ENCODE peak calls at places on chromosomes 6 and 20, in eight cellular contexts. One of them, this sample, is unnamed.

GRCh38 chr6:80608881-80609280 is 502.4 kb downstream of the BCKDHB start:
- DNase-seq in GM23338: no peak
- DNase-seq in foreskin keratinocyte: no peak
- DNase-seq in tibial nerve: no peak
- DNase-seq in NT2/D1: no peak
- DNase-seq in ovary: no peak
- DNase-seq in left ventricle myocardium inferior: no peak
- DNase-seq in uterus: no peak
- DNase-seq in this sample: no peak

GRCh38 chr6:55286824-55287223 is 40.4 kb upstream of the GFRAL start:
- DNase-seq in GM23338: peak; percentile 6
- DNase-seq in foreskin keratinocyte: no peak
- DNase-seq in tibial nerve: no peak
- DNase-seq in NT2/D1: no peak
- DNase-seq in ovary: no peak
- DNase-seq in left ventricle myocardium inferior: no peak
- DNase-seq in uterus: no peak
- DNase-seq in this sample: no peak

GRCh38 chr20:24576447-24576846 is 107.0 kb downstream of the SYNDIG1 start:
- DNase-seq in GM23338: no peak
- DNase-seq in foreskin keratinocyte: no peak
- DNase-seq in tibial nerve: no peak
- DNase-seq in NT2/D1: no peak
- DNase-seq in ovary: no peak
- DNase-seq in left ventricle myocardium inferior: no peak
- DNase-seq in uterus: no peak
- DNase-seq in this sample: no peak

GRCh38 chr6:24492475-24492874 is 2.3 kb upstream of the ALDH5A1 start:
- DNase-seq in GM23338: peak; percentile 74
- DNase-seq in foreskin keratinocyte: no peak
- DNase-seq in tibial nerve: no peak
- DNase-seq in NT2/D1: no peak
- DNase-seq in ovary: no peak
- DNase-seq in left ventricle myocardium inferior: no peak
- DNase-seq in uterus: no peak
- DNase-seq in this sample: peak; percentile 18

GRCh38 chr20:37846573-37846972 is 56.4 kb upstream of the VSTM2L start:
- DNase-seq in GM23338: peak; percentile 50
- DNase-seq in foreskin keratinocyte: no peak
- DNase-seq in tibial nerve: no peak
- DNase-seq in NT2/D1: peak; percentile 64
- DNase-seq in ovary: no peak
- DNase-seq in left ventricle myocardium inferior: no peak
- DNase-seq in uterus: no peak
- DNase-seq in this sample: no peak

GRCh38 chr20:8853805-8854338 is 215.0 kb upstream of the PLCB4 start:
- DNase-seq in GM23338: peak; percentile 87
- DNase-seq in foreskin keratinocyte: peak; percentile 23
- DNase-seq in tibial nerve: peak; percentile 60
- DNase-seq in NT2/D1: peak; percentile 65
- DNase-seq in ovary: no peak
- DNase-seq in left ventricle myocardium inferior: no peak
- DNase-seq in uterus: no peak
- DNase-seq in this sample: no peak

GRCh38 chr6:131831392-131831791 is 23.6 kb downstream of the ENPP1 start:
- DNase-seq in GM23338: no peak
- DNase-seq in foreskin keratinocyte: peak; percentile 29
- DNase-seq in tibial nerve: no peak
- DNase-seq in NT2/D1: no peak
- DNase-seq in ovary: no peak
- DNase-seq in left ventricle myocardium inferior: no peak
- DNase-seq in uterus: no peak
- DNase-seq in this sample: no peak

GRCh38 chr6:121697921-121698320 is 262.5 kb downstream of the GJA1 start:
- DNase-seq in GM23338: no peak
- DNase-seq in foreskin keratinocyte: no peak
- DNase-seq in tibial nerve: no peak
- DNase-seq in NT2/D1: no peak
- DNase-seq in ovary: no peak
- DNase-seq in left ventricle myocardium inferior: no peak
- DNase-seq in uterus: no peak
- DNase-seq in this sample: no peak

GRCh38 chr20:24780648-24781047 is 168.4 kb upstream of the CST7 start:
- DNase-seq in GM23338: peak; percentile 4
- DNase-seq in foreskin keratinocyte: no peak
- DNase-seq in tibial nerve: no peak
- DNase-seq in NT2/D1: no peak
- DNase-seq in ovary: no peak
- DNase-seq in left ventricle myocardium inferior: no peak
- DNase-seq in uterus: no peak
- DNase-seq in this sample: no peak

GRCh38 chr6:52352239-52353008 is 9.5 kb upstream of the PAQR8 start:
- DNase-seq in GM23338: peak; percentile 16
- DNase-seq in foreskin keratinocyte: peak; percentile 98
- DNase-seq in tibial nerve: no peak
- DNase-seq in NT2/D1: no peak
- DNase-seq in ovary: no peak
- DNase-seq in left ventricle myocardium inferior: no peak
- DNase-seq in uterus: no peak
- DNase-seq in this sample: no peak

GRCh38 chr6:151143806-151144205 is 96.0 kb upstream of the AKAP12 start:
- DNase-seq in GM23338: no peak
- DNase-seq in foreskin keratinocyte: no peak
- DNase-seq in tibial nerve: no peak
- DNase-seq in NT2/D1: no peak
- DNase-seq in ovary: no peak
- DNase-seq in left ventricle myocardium inferior: no peak
- DNase-seq in uterus: no peak
- DNase-seq in this sample: no peak
- H3K4me1 ChIP-seq in GM23338: peaks cover 4% of the 10 kb centered on the region
- H3K4me1 ChIP-seq in foreskin keratinocyte: no peaks in the 10 kb centered on the region
- H3K4me1 ChIP-seq in tibial nerve: no peaks in the 10 kb centered on the region
- H3K4me1 ChIP-seq in NT2/D1: no peaks in the 10 kb centered on the region
- H3K4me1 ChIP-seq in ovary: peaks cover 19% of the 10 kb centered on the region
- H3K4me1 ChIP-seq in left ventricle myocardium inferior: peaks cover 41% of the 10 kb centered on the region
- H3K4me1 ChIP-seq in uterus: no peaks in the 10 kb centered on the region
- H3K4me1 ChIP-seq in this sample: peaks cover 14% of the 10 kb centered on the region

DNA sequence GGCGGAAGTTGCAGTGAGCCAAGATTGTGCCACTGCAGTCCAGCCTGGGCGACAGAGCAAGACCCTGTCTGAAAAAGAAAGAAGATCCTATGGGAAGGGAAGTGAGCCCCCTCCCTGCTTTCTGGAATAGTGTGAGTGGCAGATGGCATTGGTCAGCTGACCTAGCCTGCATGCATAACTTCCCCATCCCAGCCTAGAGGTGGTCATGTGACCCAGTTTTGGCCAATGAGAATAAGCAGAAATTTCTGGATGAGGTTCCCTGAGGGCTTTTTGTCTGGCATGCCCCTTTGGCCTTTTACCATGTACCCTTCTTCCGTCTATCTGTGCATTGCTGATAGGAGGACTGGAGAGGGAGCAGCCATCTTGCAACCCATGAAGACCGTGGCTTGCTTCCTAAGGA is 269.3 kb downstream of the NRN1 start:
- DNase-seq in GM23338: no peak
- DNase-seq in foreskin keratinocyte: no peak
- DNase-seq in tibial nerve: no peak
- DNase-seq in NT2/D1: no peak
- DNase-seq in ovary: no peak
- DNase-seq in left ventricle myocardium inferior: no peak
- DNase-seq in uterus: no peak
- DNase-seq in this sample: no peak
- H3K4me1 ChIP-seq in GM23338: no peaks in the 10 kb centered on the region
- H3K4me1 ChIP-seq in foreskin keratinocyte: no peaks in the 10 kb centered on the region
- H3K4me1 ChIP-seq in tibial nerve: no peaks in the 10 kb centered on the region
- H3K4me1 ChIP-seq in NT2/D1: no peaks in the 10 kb centered on the region
- H3K4me1 ChIP-seq in ovary: no peaks in the 10 kb centered on the region
- H3K4me1 ChIP-seq in left ventricle myocardium inferior: no peaks in the 10 kb centered on the region
- H3K4me1 ChIP-seq in uterus: no peaks in the 10 kb centered on the region
- H3K4me1 ChIP-seq in this sample: no peaks in the 10 kb centered on the region

GRCh38 chr6:158805698-158806373 is 13.3 kb downstream of the EZR start:
- DNase-seq in GM23338: no peak
- DNase-seq in foreskin keratinocyte: no peak
- DNase-seq in tibial nerve: no peak
- DNase-seq in NT2/D1: no peak
- DNase-seq in ovary: no peak
- DNase-seq in left ventricle myocardium inferior: no peak
- DNase-seq in uterus: no peak
- DNase-seq in this sample: no peak

GRCh38 chr6:158803733-158804143 is 15.4 kb downstream of the EZR start:
- DNase-seq in GM23338: peak; percentile 43
- DNase-seq in foreskin keratinocyte: no peak
- DNase-seq in tibial nerve: no peak
- DNase-seq in NT2/D1: no peak
- DNase-seq in ovary: no peak
- DNase-seq in left ventricle myocardium inferior: no peak
- DNase-seq in uterus: no peak
- DNase-seq in this sample: no peak

GRCh38 chr6:158798311-158798710 is 20.9 kb downstream of the EZR start:
- DNase-seq in GM23338: no peak
- DNase-seq in foreskin keratinocyte: no peak
- DNase-seq in tibial nerve: no peak
- DNase-seq in NT2/D1: no peak
- DNase-seq in ovary: no peak
- DNase-seq in left ventricle myocardium inferior: no peak
- DNase-seq in uterus: no peak
- DNase-seq in this sample: no peak

GRCh38 chr6:158799051-158799792 is 19.9 kb downstream of the EZR start:
- DNase-seq in GM23338: no peak
- DNase-seq in foreskin keratinocyte: no peak
- DNase-seq in tibial nerve: no peak
- DNase-seq in NT2/D1: no peak
- DNase-seq in ovary: no peak
- DNase-seq in left ventricle myocardium inferior: no peak
- DNase-seq in uterus: no peak
- DNase-seq in this sample: no peak

DNA sequence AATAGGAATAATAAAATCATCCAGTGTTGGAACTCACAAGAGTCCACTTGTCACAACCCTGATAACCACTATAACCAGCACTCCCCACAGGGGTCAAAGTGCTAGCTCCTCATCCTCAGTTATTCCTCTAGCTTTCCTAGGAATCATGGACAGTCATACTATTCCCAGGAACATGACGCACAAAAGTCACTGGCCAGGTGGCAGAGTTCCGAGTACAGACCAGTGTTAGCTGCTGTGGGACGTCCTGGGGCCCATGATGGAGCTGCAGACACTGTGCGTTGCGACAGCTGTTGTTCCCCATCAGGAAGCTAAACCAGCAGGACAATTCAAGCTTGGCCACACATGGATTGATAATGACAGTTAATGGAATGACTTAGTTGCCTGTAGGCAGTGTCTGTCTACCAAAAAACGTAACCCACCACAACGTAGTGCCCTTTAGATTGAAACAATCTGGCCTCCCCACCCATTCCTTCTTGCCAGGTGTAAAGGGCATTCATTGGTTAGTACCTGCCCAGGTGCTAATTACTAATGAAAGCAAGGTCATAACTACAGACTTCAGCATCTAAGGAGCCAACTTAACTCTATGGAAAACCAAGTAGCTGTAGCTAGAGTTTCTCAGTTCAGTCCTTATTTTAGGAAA is 17.4 kb downstream of the EZR start:
- DNase-seq in GM23338: no peak
- DNase-seq in foreskin keratinocyte: no peak
- DNase-seq in tibial nerve: peak; percentile 58
- DNase-seq in NT2/D1: no peak
- DNase-seq in ovary: no peak
- DNase-seq in left ventricle myocardium inferior: peak; percentile 70
- DNase-seq in uterus: no peak
- DNase-seq in this sample: peak; percentile 69
- H3K4me1 ChIP-seq in GM23338: peaks cover 78% of the 10 kb centered on the region
- H3K4me1 ChIP-seq in foreskin keratinocyte: peaks cover 50% of the 10 kb centered on the region
- H3K4me1 ChIP-seq in tibial nerve: peaks cover 72% of the 10 kb centered on the region
- H3K4me1 ChIP-seq in NT2/D1: peaks cover 3% of the 10 kb centered on the region
- H3K4me1 ChIP-seq in ovary: peaks cover 20% of the 10 kb centered on the region
- H3K4me1 ChIP-seq in left ventricle myocardium inferior: peaks cover 95% of the 10 kb centered on the region
- H3K4me1 ChIP-seq in uterus: no peaks in the 10 kb centered on the region
- H3K4me1 ChIP-seq in this sample: peaks cover 4% of the 10 kb centered on the region

GRCh38 chr20:44405246-44405645 is 49.7 kb downstream of the HNF4A start:
- DNase-seq in GM23338: no peak
- DNase-seq in foreskin keratinocyte: no peak
- DNase-seq in tibial nerve: no peak
- DNase-seq in NT2/D1: no peak
- DNase-seq in ovary: no peak
- DNase-seq in left ventricle myocardium inferior: no peak
- DNase-seq in uterus: no peak
- DNase-seq in this sample: no peak
- H3K4me1 ChIP-seq in GM23338: no peaks in the 10 kb centered on the region
- H3K4me1 ChIP-seq in foreskin keratinocyte: peaks cover 21% of the 10 kb centered on the region
- H3K4me1 ChIP-seq in tibial nerve: no peaks in the 10 kb centered on the region
- H3K4me1 ChIP-seq in NT2/D1: peaks cover 13% of the 10 kb centered on the region
- H3K4me1 ChIP-seq in ovary: no peaks in the 10 kb centered on the region
- H3K4me1 ChIP-seq in left ventricle myocardium inferior: no peaks in the 10 kb centered on the region
- H3K4me1 ChIP-seq in uterus: no peaks in the 10 kb centered on the region
- H3K4me1 ChIP-seq in this sample: no peaks in the 10 kb centered on the region

GRCh38 chr20:47272893-47273590 is 83.5 kb downstream of the ZMYND8 start:
- DNase-seq in GM23338: peak; percentile 85
- DNase-seq in foreskin keratinocyte: peak; percentile 22
- DNase-seq in tibial nerve: peak; percentile 96
- DNase-seq in NT2/D1: peak; percentile 48
- DNase-seq in ovary: peak; percentile 46
- DNase-seq in left ventricle myocardium inferior: no peak
- DNase-seq in uterus: no peak
- DNase-seq in this sample: no peak
- H3K4me1 ChIP-seq in GM23338: peaks cover 7% of the 10 kb centered on the region
- H3K4me1 ChIP-seq in foreskin keratinocyte: peaks cover 22% of the 10 kb centered on the region
- H3K4me1 ChIP-seq in tibial nerve: peaks cover 71% of the 10 kb centered on the region
- H3K4me1 ChIP-seq in NT2/D1: no peaks in the 10 kb centered on the region
- H3K4me1 ChIP-seq in ovary: peaks cover 2% of the 10 kb centered on the region
- H3K4me1 ChIP-seq in left ventricle myocardium inferior: peaks cover 56% of the 10 kb centered on the region
- H3K4me1 ChIP-seq in uterus: peaks cover 15% of the 10 kb centered on the region
- H3K4me1 ChIP-seq in this sample: no peaks in the 10 kb centered on the region

GRCh38 chr6:15331143-15331542 is 85.3 kb downstream of the JARID2 start:
- DNase-seq in GM23338: no peak
- DNase-seq in foreskin keratinocyte: no peak
- DNase-seq in tibial nerve: no peak
- DNase-seq in NT2/D1: no peak
- DNase-seq in ovary: no peak
- DNase-seq in left ventricle myocardium inferior: no peak
- DNase-seq in uterus: no peak
- DNase-seq in this sample: no peak
- H3K4me1 ChIP-seq in GM23338: peaks cover 97% of the 10 kb centered on the region
- H3K4me1 ChIP-seq in foreskin keratinocyte: peaks cover 29% of the 10 kb centered on the region
- H3K4me1 ChIP-seq in tibial nerve: peaks cover 71% of the 10 kb centered on the region
- H3K4me1 ChIP-seq in NT2/D1: peaks cover 2% of the 10 kb centered on the region
- H3K4me1 ChIP-seq in ovary: peaks cover 14% of the 10 kb centered on the region
- H3K4me1 ChIP-seq in left ventricle myocardium inferior: peaks cover 64% of the 10 kb centered on the region
- H3K4me1 ChIP-seq in uterus: no peaks in the 10 kb centered on the region
- H3K4me1 ChIP-seq in this sample: peaks cover 16% of the 10 kb centered on the region

DNA sequence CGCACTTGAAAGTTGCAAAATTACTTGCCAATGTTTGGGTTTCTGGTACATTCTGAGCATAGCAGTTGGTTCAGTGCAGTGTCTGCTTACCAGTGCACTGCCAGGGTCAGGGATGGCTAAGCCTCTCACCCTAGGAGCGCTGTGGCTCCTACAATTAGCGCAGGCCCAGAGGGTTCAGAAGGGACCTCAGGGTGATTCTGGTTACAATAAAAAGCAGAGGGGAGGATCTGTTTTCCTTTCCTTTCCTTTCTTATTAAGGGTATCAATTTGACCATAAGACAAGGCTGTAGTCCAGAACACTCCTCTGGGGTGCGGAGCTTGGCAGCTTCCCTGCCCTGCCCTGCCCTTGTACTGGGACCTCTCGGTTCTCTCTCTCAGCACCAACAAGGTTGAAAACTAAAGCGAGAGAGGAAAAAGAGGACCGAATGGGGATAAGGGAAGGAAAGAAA is 2.6 kb downstream of the MAFB start:
- DNase-seq in GM23338: peak; percentile 48
- DNase-seq in foreskin keratinocyte: no peak
- DNase-seq in tibial nerve: no peak
- DNase-seq in NT2/D1: no peak
- DNase-seq in ovary: no peak
- DNase-seq in left ventricle myocardium inferior: no peak
- DNase-seq in uterus: no peak
- DNase-seq in this sample: no peak
- H3K4me1 ChIP-seq in GM23338: peaks cover 34% of the 10 kb centered on the region
- H3K4me1 ChIP-seq in foreskin keratinocyte: no peaks in the 10 kb centered on the region
- H3K4me1 ChIP-seq in tibial nerve: peaks cover 84% of the 10 kb centered on the region
- H3K4me1 ChIP-seq in NT2/D1: peaks cover 10% of the 10 kb centered on the region
- H3K4me1 ChIP-seq in ovary: peaks cover 11% of the 10 kb centered on the region
- H3K4me1 ChIP-seq in left ventricle myocardium inferior: peaks cover 73% of the 10 kb centered on the region
- H3K4me1 ChIP-seq in uterus: no peaks in the 10 kb centered on the region
- H3K4me1 ChIP-seq in this sample: no peaks in the 10 kb centered on the region

This sample was measured in right cardiac atrium.